ENCODE peak calls at places on chromosomes 16 and 17, in six cellular contexts. K is NCI-H2081; Z is HEK293T; L is stimulated activated CD4-positive, alpha-beta T cell treated with anti-CD3 and anti-CD28 coated beads, TNF-alpha, amount 100 ng/mL, for 24 hours; H is omental fat pad; N is T-helper 22 cell. O is an unnamed sample.

GRCh38 chr17:28532063-28532960 is 20.1 kb downstream of the UNC119 start:
- DNase-seq in N (no peak), Z (no peak), L (no peak), K (no peak), H (no peak), O (no peak)

GRCh38 chr17:31327534-31328526 is 6.4 kb upstream of the EVI2A start:
- DNase-seq in H (no peak), N (no peak), K (no peak), Z (no peak), L (no peak), O (no peak)

GRCh38 chr17:35028531-35029262 is 34.8 kb downstream of the RFFL start:
- DNase-seq in L (no peak), K (no peak), N (no peak), H (no peak), Z (no peak), O (no peak)

GRCh38 chr17:41539071-41539492 is 11.0 kb upstream of the KRT19 start:
- DNase-seq in Z (no peak), H (no peak), L (no peak), K (peak), N (no peak), O (no peak)

GRCh38 chr16:74190292-74190691 is 106.3 kb upstream of the PSMD7 start:
- DNase-seq in H (no peak), Z (no peak), L (no peak), N (no peak), K (no peak), O (no peak)

GRCh38 chr17:37506678-37507077 is 17.0 kb downstream of the DUSP14 start:
- DNase-seq in L (no peak), Z (peak), H (no peak), N (no peak), K (peak), O (peak)

GRCh38 chr17:44842748-44843147 is 4.9 kb upstream of the HIGD1B start:
- DNase-seq in Z (no peak), K (no peak), L (no peak), N (no peak), H (no peak), O (no peak)

GRCh38 chr17:76736349-76737081 is 616 bp downstream of the SRSF2 start:
- DNase-seq in L (no peak), H (no peak), N (peak), K (peak), Z (peak), O (peak)

GRCh38 chr17:8057691-8058114 is 18.8 kb downstream of the ALOX15B start:
- DNase-seq in H (no peak), K (peak), L (peak), N (peak), Z (peak), O (peak)

GRCh38 chr17:74453665-74454196 is 12.7 kb upstream of the CD300A start:
- DNase-seq in K (no peak), Z (peak), N (no peak), H (no peak), L (peak), O (no peak)

GRCh38 chr17:39208893-39209292 is 8.8 kb downstream of the RPL19 start:
- DNase-seq in K (no peak), L (no peak), Z (no peak), N (no peak), H (no peak), O (no peak)

GRCh38 chr16:58025351-58026138 is at the start of gene MMP15:
- DNase-seq in L (peak), N (peak), H (no peak), K (peak), Z (peak), O (no peak)

GRCh38 chr17:62986549-62986948 is 20.5 kb downstream of the TANC2 start:
- DNase-seq in N (no peak), H (no peak), Z (no peak), K (no peak), L (no peak), O (no peak)

GRCh38 chr16:75261590-75262078 is 10.2 kb upstream of the BCAR1 start:
- DNase-seq in H (no peak), K (no peak), N (no peak), Z (no peak), L (no peak), O (no peak)

GRCh38 chr17:8912060-8912981 is 44.8 kb upstream of the PIK3R6 start:
- DNase-seq in N (no peak), H (no peak), K (no peak), L (no peak), Z (no peak), O (no peak)

GRCh38 chr17:39165178-39165843 is 650 bp downstream of the ARL5C start:
- DNase-seq in Z (no peak), N (no peak), H (no peak), K (no peak), L (no peak), O (no peak)

GRCh38 chr17:5508855-5509254 is 22.5 kb downstream of the MIS12 start:
- DNase-seq in N (no peak), Z (no peak), K (no peak), H (no peak), L (no peak), O (no peak)

GRCh38 chr17:8160224-8160577 is 2.5 kb downstream of the VAMP2 start:
- DNase-seq in H (no peak), K (no peak), N (no peak), L (no peak), Z (no peak), O (no peak)

GRCh38 chr17:2710804-2711607 is 558 bp downstream of the CLUH start:
- DNase-seq in K (no peak), H (no peak), Z (peak), N (no peak), L (peak), O (no peak)

GRCh38 chr17:27481327-27481726 is 25.1 kb downstream of the KSR1 start:
- DNase-seq in L (no peak), N (peak), Z (no peak), K (no peak), H (no peak), O (no peak)

GRCh38 chr16:10526962-10527361 is 53.4 kb downstream of the EMP2 start:
- DNase-seq in Z (no peak), L (no peak), K (no peak), N (no peak), H (no peak), O (no peak)

GRCh38 chr17:73404246-73404645 is 92.4 kb upstream of the CDC42EP4 start:
- DNase-seq in Z (no peak), K (no peak), N (no peak), H (no peak), L (no peak), O (no peak)

GRCh38 chr16:69836252-69836651 is 74.1 kb downstream of the WWP2 start:
- DNase-seq in N (no peak), L (no peak), K (no peak), Z (no peak), H (no peak), O (no peak)

GRCh38 chr17:65013613-65014391 is 42.7 kb downstream of the GNA13 start:
- DNase-seq in K (no peak), L (no peak), N (no peak), Z (no peak), H (no peak), O (no peak)

GRCh38 chr16:16188827-16189226 is 34.5 kb downstream of the ABCC6 start:
- DNase-seq in K (no peak), H (no peak), N (no peak), Z (no peak), L (no peak), O (no peak)

GRCh38 chr16:86363836-86364618 is 146.3 kb upstream of the FOXF1 start:
- DNase-seq in L (no peak), Z (peak), N (no peak), K (no peak), H (no peak), O (no peak)

GRCh38 chr17:79005063-79005861 is 4.3 kb downstream of the CANT1 start:
- DNase-seq in K (peak), L (no peak), H (peak), Z (no peak), N (no peak), O (no peak)

GRCh38 chr17:77618173-77618572 is 340.3 kb upstream of the TNRC6C start:
- DNase-seq in Z (no peak), N (no peak), H (no peak), L (no peak), K (no peak), O (no peak)

GRCh38 chr17:5780476-5780875 is 196.2 kb upstream of the NLRP1 start:
- DNase-seq in L (no peak), H (no peak), K (no peak), Z (no peak), N (no peak), O (no peak)

GRCh38 chr17:83131268-83132011 is 52.0 kb downstream of the METRNL start:
- DNase-seq in Z (no peak), L (no peak), K (no peak), H (no peak), N (no peak), O (no peak)

GRCh38 chr17:78896091-78896833 is 6.7 kb downstream of the CEP295NL start:
- DNase-seq in K (no peak), Z (no peak), N (no peak), L (no peak), H (no peak), O (peak)

GRCh38 chr16:1781254-1781653 is 1.1 kb downstream of the SPSB3 start:
- DNase-seq in N (no peak), L (no peak), H (no peak), K (no peak), Z (no peak), O (no peak)

GRCh38 chr17:83042522-83043158 is 36.8 kb upstream of the METRNL start:
- DNase-seq in K (no peak), L (no peak), Z (no peak), N (no peak), H (no peak), O (no peak)

GRCh38 chr16:20897253-20897896 is 2.8 kb downstream of the DCUN1D3 start:
- DNase-seq in K (no peak), H (no peak), L (no peak), N (no peak), Z (no peak), O (no peak)

GRCh38 chr16:87930456-87930855 is 5.9 kb downstream of the CA5A start:
- DNase-seq in L (no peak), Z (peak), K (peak), N (no peak), H (no peak), O (no peak)

GRCh38 chr17:61625564-61625963 is 34.5 kb upstream of the NACA2 start:
- DNase-seq in N (no peak), Z (no peak), L (no peak), H (no peak), K (no peak), O (no peak)

GRCh38 chr17:72571813-72572396 is 451.1 kb downstream of the SOX9 start:
- DNase-seq in N (no peak), K (no peak), Z (no peak), L (no peak), H (no peak), O (no peak)

GRCh38 chr17:34916120-34916519 is 45.1 kb downstream of the CCT6B start:
- DNase-seq in N (no peak), L (no peak), Z (no peak), K (no peak), H (no peak), O (no peak)

O was measured in hypothalamus.